ENCODE peak calls at places on chromosomes 16 and 17, in seven cellular contexts. N is stimulated activated CD4-positive, alpha-beta T cell treated with anti-CD3 and anti-CD28 coated beads, Interleukin-2, amount 100 ng/mL, for 24 hours; U is kidney tubule cell; X is tibial artery; P is endothelial cell; B is SK-N-MC; Z is OCI-LY7. C is an unnamed sample.

GRCh38 chr17:15121426-15121825 is 143.7 kb downstream of the PMP22 start:
- DNase-seq in U (no peak), B (no peak), P (no peak), N (no peak), Z (no peak), X (no peak), C (no peak)

GRCh38 chr17:55210292-55210691 is 54.5 kb upstream of the HLF start:
- DNase-seq in P (no peak), U (no peak), X (no peak), N (no peak), Z (no peak), B (no peak), C (no peak)

GRCh38 chr16:79261461-79261860 is 339.1 kb downstream of the MAF start:
- DNase-seq in P (peak; percentile 68), X (no peak), B (no peak), U (peak; percentile 89), Z (no peak), N (peak; percentile 51), C (no peak)

GRCh38 chr17:82402865-82403264 is 15.3 kb upstream of the HEXD start:
- DNase-seq in N (no peak), P (no peak), Z (peak; percentile 78), U (peak; percentile 65), X (no peak), B (no peak), C (no peak)

GRCh38 chr17:9220466-9221230 is 199.3 kb downstream of the NTN1 start:
- DNase-seq in X (no peak), N (no peak), P (no peak), Z (no peak), U (no peak), B (no peak), C (no peak)

GRCh38 chr16:9527976-9528375 is 436.5 kb downstream of the HAPSTR1 start:
- DNase-seq in Z (no peak), U (no peak), P (no peak), N (no peak), X (no peak), B (no peak), C (no peak)

GRCh38 chr17:60127068-60128064 is 22.4 kb upstream of the CA4 start:
- DNase-seq in Z (no peak), B (no peak), P (no peak), U (no peak), N (no peak), X (no peak), C (no peak)

GRCh38 chr17:43712397-43712796 is 46.2 kb downstream of the SOST start:
- DNase-seq in Z (no peak), X (no peak), U (no peak), P (no peak), N (no peak), B (no peak), C (no peak)

GRCh38 chr17:80774146-80774545 is 217.5 kb upstream of the CHMP6 start:
- DNase-seq in Z (no peak), U (no peak), X (no peak), N (no peak), P (no peak), B (no peak), C (peak; percentile 61)

GRCh38 chr17:77354420-77354720 is 213.6 kb downstream of the SEC14L1 start:
- DNase-seq in Z (no peak), P (no peak), B (no peak), X (no peak), N (no peak), U (no peak), C (no peak)

GRCh38 chr16:23948949-23949392 is 113.2 kb downstream of the PRKCB start:
- DNase-seq in U (no peak), X (no peak), Z (no peak), N (peak; percentile 48), P (no peak), B (no peak), C (no peak)

GRCh38 chr17:57707892-57708291 is 37.2 kb downstream of the CCDC182 start:
- DNase-seq in N (no peak), P (peak; percentile 49), U (no peak), Z (no peak), B (no peak), X (no peak), C (peak; percentile 50)

GRCh38 chr16:30458561-30459394 is 13.1 kb upstream of the SEPHS2 start:
- DNase-seq in U (no peak), Z (peak; percentile 84), N (peak; percentile 89), X (no peak), B (no peak), P (no peak), C (no peak)

GRCh38 chr17:68695659-68696058 is 94.5 kb upstream of the FAM20A start:
- DNase-seq in N (no peak), Z (no peak), B (no peak), U (no peak), P (no peak), X (no peak), C (no peak)

GRCh38 chr17:43574348-43574747 is 28.2 kb upstream of the ETV4 start:
- DNase-seq in Z (no peak), U (no peak), X (no peak), N (no peak), B (no peak), P (no peak), C (no peak)

GRCh38 chr17:79797492-79798295 is 817 bp upstream of the CBX8 start:
- DNase-seq in N (no peak), X (no peak), U (no peak), Z (peak; percentile 48), P (no peak), B (no peak), C (no peak)

GRCh38 chr16:77739493-77739892 is 17.2 kb downstream of the NUDT7 start:
- DNase-seq in U (peak; percentile 3), B (no peak), X (no peak), Z (no peak), N (no peak), P (no peak), C (no peak)

GRCh38 chr17:80970762-80971703 is 20.6 kb upstream of the CHMP6 start:
- DNase-seq in U (no peak), P (no peak), B (no peak), N (no peak), Z (no peak), X (no peak), C (no peak)

GRCh38 chr16:2737895-2738418 is 14.5 kb upstream of the SRRM2 start:
- DNase-seq in X (no peak), N (no peak), B (no peak), P (no peak), Z (no peak), U (no peak), C (no peak)

GRCh38 chr17:74945543-74945942 is 9.8 kb downstream of the OTOP3 start:
- DNase-seq in U (no peak), P (no peak), B (no peak), N (no peak), X (no peak), Z (no peak), C (no peak)

GRCh38 chr16:72021043-72021442 is 12.5 kb downstream of the DHODH start:
- DNase-seq in X (no peak), U (no peak), Z (no peak), N (no peak), B (no peak), P (peak; percentile 68), C (no peak)

GRCh38 chr17:801660-802059 is 19.5 kb downstream of the MRM3 start:
- DNase-seq in P (no peak), B (no peak), Z (no peak), X (no peak), U (peak; percentile 61), N (no peak), C (no peak)

GRCh38 chr16:19432429-19432828 is 14.7 kb downstream of the TMC5 start:
- DNase-seq in X (no peak), Z (no peak), B (no peak), U (peak; percentile 85), N (no peak), P (peak; percentile 3), C (peak; percentile 18)

C was measured in NCI-H2107.